ENCODE peak calls at places on chromosome 1, in nine cellular contexts. M is H9, W is pancreas, H is A549, Q is RWPE2, C is right atrium auricular region, F is fibroblast of lung, Y is hepatocyte, Z is endodermal cell. J is an unnamed sample. For H3K4me1, the result is how much of the 10 kb centered on the place peaks cover.

GRCh38 chr1:78114034-78114956 is 68.5 kb downstream of the GIPC2 start:
- DNase-seq in M (peak), W (no peak), H (peak), Q (no peak), C (no peak), F (peak), Y (peak), Z (peak), J (no peak)

GRCh38 chr1:157104598-157105293 is 5.1 kb upstream of the ETV3L start:
- DNase-seq in M (no peak), W (peak), H (peak), Q (no peak), C (no peak), F (peak), Y (no peak), Z (no peak), J (no peak)

GRCh38 chr1:153973478-153973877 is 4.0 kb downstream of the JTB start:
- DNase-seq in M (no peak), W (no peak), H (no peak), Q (no peak), C (no peak), F (no peak), Y (no peak), Z (no peak), J (no peak)

GRCh38 chr1:103788377-103788776 is 38.7 kb downstream of the AMY1C start:
- DNase-seq in M (no peak), W (no peak), H (no peak), Q (no peak), C (no peak), F (peak), Y (no peak), Z (no peak), J (no peak)

GRCh38 chr1:27137022-27137542 is 17.8 kb downstream of the SLC9A1 start:
- DNase-seq in M (peak), W (no peak), H (no peak), Q (no peak), C (no peak), F (no peak), Y (no peak), Z (peak), J (no peak)

GRCh38 chr1:23742670-23743286 is 493 bp upstream of the ELOA start:
- DNase-seq in M (peak), W (peak), H (no peak), Q (no peak), C (no peak), F (peak), Y (no peak), Z (peak), J (no peak)

GRCh38 chr1:19815801-19816736 is 986 bp upstream of the RNF186 start:
- DNase-seq in M (no peak), W (peak), H (no peak), Q (no peak), C (no peak), F (no peak), Y (peak), Z (no peak), J (no peak)

GRCh38 chr1:90246069-90246468 is 251.2 kb downstream of the ZNF326 start:
- DNase-seq in M (no peak), W (no peak), H (no peak), Q (no peak), C (no peak), F (no peak), Y (no peak), Z (no peak), J (no peak)

GRCh38 chr1:204479387-204480136 is 15.0 kb downstream of the PIK3C2B start:
- DNase-seq in M (no peak), W (no peak), H (no peak), Q (no peak), C (no peak), F (no peak), Y (no peak), Z (no peak), J (no peak)

GRCh38 chr1:19208710-19209438 is 1.2 kb downstream of the UBR4 start:
- DNase-seq in M (no peak), W (no peak), H (no peak), Q (no peak), C (no peak), F (peak), Y (no peak), Z (no peak), J (no peak)

DNA sequence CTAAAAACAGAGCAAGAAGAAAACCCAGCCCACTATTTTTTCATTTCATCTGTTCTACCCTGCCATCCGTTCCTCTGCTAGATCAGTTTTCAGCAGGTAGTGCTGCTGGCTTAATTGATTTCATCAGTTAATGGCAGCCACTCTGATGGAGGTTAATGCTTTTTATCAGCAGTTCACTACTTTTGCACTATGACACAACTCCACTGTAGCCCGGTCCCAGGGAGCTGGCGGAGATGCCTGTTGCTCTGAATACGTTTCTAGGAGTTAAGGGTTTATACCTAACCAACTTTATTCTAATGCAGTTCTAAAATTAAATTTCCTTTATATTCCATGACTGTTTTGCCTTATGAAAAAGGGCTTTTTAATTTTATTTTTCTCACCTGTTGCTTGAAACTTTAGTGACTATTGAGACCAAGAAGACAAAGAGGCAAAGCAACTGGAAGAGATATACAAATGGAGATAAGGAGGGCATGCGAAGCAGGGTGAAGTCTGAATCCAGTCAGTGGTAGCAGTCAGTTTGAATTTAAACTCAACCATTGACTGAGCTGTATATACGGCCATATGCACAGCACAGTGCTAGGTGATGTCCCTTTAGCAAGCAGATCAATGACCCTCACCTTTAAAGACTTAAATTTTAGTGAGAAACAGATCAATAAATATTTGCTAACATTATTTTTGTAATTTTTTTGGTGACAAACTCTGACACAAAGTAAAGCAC is 477.9 kb downstream of the LMO4 start:
- DNase-seq in M (no peak), W (no peak), H (peak), Q (no peak), C (no peak), F (no peak), Y (peak), Z (no peak), J (no peak)
- H3K4me1 ChIP-seq in M (under half), W (under half), H (under half), Q (under half), C (under half), F (under half), Y (under half), Z (under half), J (under half)

GRCh38 chr1:112628516-112628915 is 8.9 kb downstream of the CAPZA1 start:
- DNase-seq in M (no peak), W (no peak), H (no peak), Q (no peak), C (no peak), F (no peak), Y (no peak), Z (no peak), J (no peak)
- TF ChIP-seq CTCF in M (no peak), W (no peak), H (no peak), Q (no peak), C (no peak), F (no peak), Y (no peak), Z (no peak), J (no peak)

GRCh38 chr1:17635811-17636210 is 96.3 kb downstream of the ARHGEF10L start:
- DNase-seq in M (no peak), W (no peak), H (no peak), Q (no peak), C (peak), F (no peak), Y (no peak), Z (no peak), J (no peak)
- H3K4me1 ChIP-seq in M (under half), W (under half), H (under half), Q (under half), C (under half), F (under half), Y (under half), Z (under half), J (under half)

GRCh38 chr1:54253480-54253879 is 53.5 kb downstream of the MRPL37 start:
- DNase-seq in M (no peak), W (no peak), H (peak), Q (peak), C (no peak), F (peak), Y (peak), Z (no peak), J (no peak)
- TF ChIP-seq CTCF in M (no peak), W (no peak), H (no peak), Q (no peak), C (no peak), F (no peak), Y (no peak), Z (no peak), J (no peak)

GRCh38 chr1:212700892-212701819 is 1.5 kb upstream of the BATF3 start:
- DNase-seq in M (peak), W (peak), H (peak), Q (no peak), C (peak), F (peak), Y (peak), Z (peak), J (peak)
- H3K4me1 ChIP-seq in M (under half), W (under half), H (under half), Q (under half), C (under half), F (under half), Y (under half), Z (under half), J (under half)

DNA sequence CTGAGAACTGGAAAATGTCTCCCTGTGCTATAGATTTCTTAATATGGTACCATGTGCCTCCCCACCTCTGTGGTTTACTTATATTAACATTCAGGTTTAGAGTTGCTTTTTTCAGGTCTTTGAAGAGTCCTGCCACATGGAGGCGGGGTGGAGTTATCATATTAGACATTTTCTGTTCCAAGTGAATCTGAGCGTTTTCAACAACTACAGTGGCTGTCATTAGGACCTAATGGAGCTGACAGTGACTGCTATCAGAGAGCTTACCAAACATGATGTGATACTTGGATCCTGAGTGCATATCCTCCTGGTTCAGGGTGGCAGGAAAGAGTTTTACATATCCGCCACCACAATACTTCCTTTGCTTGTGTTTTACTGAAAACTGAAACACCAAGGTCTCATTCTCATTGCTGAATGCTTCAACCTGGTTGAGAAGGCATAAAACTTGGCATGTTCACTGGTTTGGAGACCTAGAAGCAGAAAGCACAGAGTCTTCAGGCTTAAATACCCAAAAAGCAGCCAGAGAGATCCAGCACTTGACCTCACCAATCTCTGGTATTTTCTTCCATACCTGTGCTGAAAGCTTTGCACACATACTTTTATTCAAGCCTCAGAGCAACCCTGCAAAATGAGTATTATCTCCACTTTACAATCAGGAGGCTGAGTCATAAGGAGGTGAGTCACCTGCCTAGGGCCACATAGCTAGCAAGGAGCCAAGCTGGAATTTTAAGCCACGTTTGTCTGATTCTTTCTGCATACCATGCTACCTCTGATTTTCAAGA is 47.4 kb upstream of the OSBPL9 start:
- DNase-seq in M (peak), W (no peak), H (peak), Q (peak), C (no peak), F (peak), Y (peak), Z (peak), J (no peak)
- TF ChIP-seq CTCF in M (no peak), W (no peak), H (peak), Q (peak), C (peak), F (peak), Y (peak), Z (no peak), J (no peak)

GRCh38 chr1:65431111-65431705 is 10.7 kb downstream of the LEPR start:
- DNase-seq in M (no peak), W (no peak), H (no peak), Q (no peak), C (no peak), F (peak), Y (peak), Z (no peak), J (no peak)

GRCh38 chr1:65432918-65433317 is 12.4 kb downstream of the LEPR start:
- DNase-seq in M (peak), W (no peak), H (no peak), Q (no peak), C (no peak), F (no peak), Y (no peak), Z (peak), J (no peak)

GRCh38 chr1:65425697-65426096 is 5.2 kb downstream of the LEPR start:
- DNase-seq in M (peak), W (no peak), H (peak), Q (no peak), C (no peak), F (peak), Y (no peak), Z (peak), J (no peak)

GRCh38 chr1:65429806-65430205 is 9.3 kb downstream of the LEPR start:
- DNase-seq in M (no peak), W (no peak), H (peak), Q (no peak), C (no peak), F (peak), Y (no peak), Z (no peak), J (no peak)

DNA sequence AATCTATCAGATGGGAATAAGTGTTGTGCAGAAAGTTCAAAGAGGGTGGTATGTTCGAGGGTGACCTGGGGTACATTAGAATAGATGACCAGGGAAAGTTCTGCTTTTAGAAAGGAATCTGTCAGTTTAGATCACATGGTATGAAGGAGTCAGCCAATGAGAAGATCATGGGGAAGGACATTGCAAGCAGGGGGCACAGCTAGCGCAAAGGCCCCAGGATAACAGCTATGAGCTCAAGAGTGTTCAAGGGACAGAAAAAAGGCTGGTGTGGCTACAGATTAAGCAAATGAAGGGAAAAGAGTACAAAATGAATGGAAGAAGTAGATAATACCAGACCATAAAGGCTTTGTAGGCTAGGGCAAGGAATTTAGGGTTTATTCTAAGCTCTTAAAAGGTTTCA is 8.6 kb downstream of the LEPR start:
- DNase-seq in M (no peak), W (no peak), H (no peak), Q (no peak), C (no peak), F (no peak), Y (no peak), Z (no peak), J (no peak)
- H3K4me1 ChIP-seq in M (under half), W (under half), H (under half), Q (under half), C (under half), F (under half), Y (under half), Z (under half), J (under half)

DNA sequence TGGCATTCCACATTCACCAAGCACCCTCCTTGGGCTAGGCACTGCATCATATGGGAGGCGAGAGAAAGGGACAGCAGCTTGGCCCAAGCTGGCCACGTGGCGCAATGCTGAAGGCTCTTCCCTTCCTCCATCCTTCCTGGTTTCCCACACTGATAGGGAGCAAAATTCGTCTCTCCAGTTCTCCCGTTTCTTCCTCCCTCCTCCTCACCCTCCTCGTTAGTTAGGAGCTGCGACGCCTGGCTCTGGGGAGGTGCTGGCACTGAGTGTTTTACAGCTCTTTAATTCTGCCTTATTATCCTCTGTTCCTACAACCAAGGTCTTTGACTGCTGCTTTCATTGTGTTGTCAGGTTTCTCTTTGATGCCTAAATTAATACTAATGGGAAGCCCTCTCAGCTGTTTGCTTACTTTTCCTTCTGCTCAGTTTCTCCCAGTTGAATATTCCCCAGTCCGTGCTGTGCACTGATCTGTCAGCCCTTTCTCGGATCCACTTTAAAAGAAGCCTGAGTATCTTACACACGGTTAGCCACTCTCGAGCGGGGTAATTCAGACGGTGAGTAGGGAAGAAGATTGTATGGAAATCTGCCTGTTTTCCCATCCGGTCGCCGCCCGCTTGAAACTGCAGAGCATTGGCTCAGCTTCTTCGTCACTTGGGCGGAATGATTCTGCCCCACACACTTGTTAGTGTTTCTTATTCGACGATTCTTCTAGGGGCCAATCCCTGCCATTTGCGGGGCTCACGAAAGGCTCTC is 56.2 kb upstream of the SMYD2 start:
- DNase-seq in M (peak), W (no peak), H (no peak), Q (no peak), C (no peak), F (peak), Y (peak), Z (peak), J (no peak)
- TF ChIP-seq CTCF in M (no peak), W (no peak), H (no peak), Q (no peak), C (no peak), F (no peak), Y (no peak), Z (no peak), J (no peak)

GRCh38 chr1:246258250-246258649 is 248.8 kb downstream of the SMYD3 start:
- DNase-seq in M (no peak), W (no peak), H (no peak), Q (no peak), C (no peak), F (no peak), Y (no peak), Z (no peak), J (no peak)
- H3K4me1 ChIP-seq in M (under half), W (under half), H (under half), Q (under half), C (under half), F (under half), Y (under half), Z (under half), J (under half)

J was measured in esophagus muscularis mucosa.